ENCODE peak calls at places on chromosomes 3 and 15, in seven cellular contexts. M is mesenchymal stem cell, L is mesendoderm, U is H9, K is trophoblast cell, F is IMR-90, G is H1. Y is an unnamed sample.

GRCh38 chr3:106457278-106458210 is 588.7 kb upstream of the CBLB start:
- DNase-seq in M (peak), L (peak), U (no peak), K (no peak), F (peak), G (no peak), Y (no peak)

GRCh38 chr3:54243262-54243931 is 121.0 kb downstream of the CACNA2D3 start:
- DNase-seq in M (no peak), L (no peak), U (no peak), K (peak), F (no peak), G (no peak), Y (no peak)

GRCh38 chr3:18302517-18302916 is 122.6 kb downstream of the SATB1 start:
- DNase-seq in M (peak), L (no peak), U (no peak), K (peak), F (peak), G (no peak), Y (no peak)

GRCh38 chr3:74501001-74501400 is 113.5 kb downstream of the CNTN3 start:
- DNase-seq in M (no peak), L (no peak), U (no peak), K (no peak), F (no peak), G (no peak), Y (no peak)

GRCh38 chr15:92586383-92586910 is 69.1 kb downstream of the FAM174B start:
- DNase-seq in M (no peak), L (no peak), U (no peak), K (no peak), F (no peak), G (no peak), Y (no peak)

GRCh38 chr3:131714585-131715220 is 211.9 kb upstream of the MRPL3 start:
- DNase-seq in M (no peak), L (no peak), U (no peak), K (no peak), F (no peak), G (no peak), Y (no peak)

GRCh38 chr15:70014860-70015490 is 82.7 kb downstream of the TLE3 start:
- DNase-seq in M (no peak), L (peak), U (peak), K (no peak), F (no peak), G (peak), Y (no peak)

GRCh38 chr3:47897954-47898353 is 95.0 kb downstream of the DHX30 start:
- DNase-seq in M (no peak), L (no peak), U (no peak), K (no peak), F (no peak), G (no peak), Y (no peak)

GRCh38 chr15:81865850-81866537 is 179.8 kb downstream of the MEX3B start:
- DNase-seq in M (no peak), L (no peak), U (no peak), K (peak), F (no peak), G (no peak), Y (no peak)

GRCh38 chr15:31364301-31365031 is 37.8 kb downstream of the KLF13 start:
- DNase-seq in M (no peak), L (peak), U (peak), K (peak), F (no peak), G (no peak), Y (no peak)

GRCh38 chr3:180320631-180321030 is 281.3 kb upstream of the TTC14 start:
- DNase-seq in M (no peak), L (no peak), U (no peak), K (no peak), F (no peak), G (no peak), Y (no peak)

GRCh38 chr3:116314476-116314875 is 130.8 kb downstream of the LSAMP start:
- DNase-seq in M (peak), L (no peak), U (no peak), K (no peak), F (no peak), G (no peak), Y (no peak)

GRCh38 chr15:68354268-68354667 is 76.7 kb downstream of the FEM1B start:
- DNase-seq in M (no peak), L (no peak), U (no peak), K (no peak), F (no peak), G (no peak), Y (no peak)

GRCh38 chr3:197030379-197031314 is 1.0 kb upstream of the MELTF start:
- DNase-seq in M (no peak), L (peak), U (peak), K (no peak), F (no peak), G (no peak), Y (no peak)

GRCh38 chr15:74826372-74826819 is at the start of gene CPLX3:
- DNase-seq in M (peak), L (no peak), U (peak), K (peak), F (no peak), G (no peak), Y (peak)

GRCh38 chr3:157447026-157447694 is 10.5 kb downstream of the PTX3 start:
- DNase-seq in M (peak), L (peak), U (no peak), K (peak), F (peak), G (no peak), Y (no peak)

GRCh38 chr3:60391292-60391691 is 860.0 kb downstream of the FHIT start:
- DNase-seq in M (no peak), L (no peak), U (no peak), K (no peak), F (peak), G (no peak), Y (no peak)

GRCh38 chr15:74793135-74794028 is 11.5 kb downstream of the CSK start:
- DNase-seq in M (peak), L (no peak), U (no peak), K (no peak), F (no peak), G (no peak), Y (no peak)

GRCh38 chr15:64897345-64897985 is 14.2 kb upstream of the ANKDD1A start:
- DNase-seq in M (peak), L (no peak), U (no peak), K (peak), F (peak), G (no peak), Y (no peak)

DNA sequence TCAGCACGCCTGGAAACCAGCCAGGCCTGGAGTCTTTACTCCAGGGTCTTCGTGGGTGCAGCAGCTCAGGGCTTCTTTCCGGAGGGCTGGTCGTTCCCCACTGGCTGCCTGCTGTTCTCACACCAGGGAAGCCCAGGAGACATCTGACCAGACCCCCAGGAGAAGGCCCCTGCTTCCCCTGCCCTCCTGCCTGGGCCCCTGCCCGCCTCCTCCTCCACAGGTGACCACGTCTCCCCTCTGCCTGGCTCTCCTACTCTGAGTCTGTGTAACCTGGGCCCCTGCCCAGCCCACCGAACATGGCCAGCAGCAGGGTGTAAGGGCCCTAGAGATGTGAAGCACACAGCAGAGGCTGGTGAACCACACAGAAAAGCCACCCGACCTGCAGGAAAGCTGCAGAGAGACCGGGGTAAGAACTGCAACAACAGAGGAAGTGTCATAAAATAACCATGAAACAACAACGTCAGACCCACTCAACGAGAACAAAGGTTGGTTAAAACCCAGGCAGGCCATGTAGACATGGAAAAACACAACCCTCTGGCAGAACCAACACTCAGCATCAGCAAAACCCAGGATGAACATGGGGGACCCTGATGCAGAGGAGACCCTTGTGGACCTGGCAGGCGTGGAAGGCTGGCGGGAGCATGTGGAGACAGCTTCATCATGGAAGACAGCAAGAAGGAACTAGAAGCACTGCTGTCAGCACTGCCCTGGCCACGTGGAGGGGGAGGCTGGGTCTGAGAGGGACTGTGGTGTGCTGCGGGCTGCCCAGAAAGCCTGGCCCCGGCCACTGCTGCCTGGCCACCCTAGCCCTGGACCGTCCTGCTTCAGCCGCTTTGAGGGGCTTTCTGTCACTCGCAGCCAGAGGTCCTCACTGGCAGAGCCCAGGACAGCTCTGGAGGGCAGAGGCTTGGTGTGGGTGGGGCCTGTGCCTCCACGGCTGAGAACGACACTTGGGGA is 20.4 kb downstream of the UROC1 start:
- DNase-seq in M (no peak), L (no peak), U (no peak), K (no peak), F (no peak), G (no peak), Y (no peak)
- H2AK5ac ChIP-seq in M (no peak), L (no peak), U (no peak), K (no peak), F (no peak), G (no peak), Y (no peak)

GRCh38 chr3:3081659-3082546 is 28.3 kb downstream of the IL5RA start:
- DNase-seq in M (no peak), L (no peak), U (no peak), K (no peak), F (no peak), G (no peak), Y (no peak)
- H2AK5ac ChIP-seq in M (no peak), L (no peak), U (no peak), K (no peak), F (no peak), G (no peak), Y (no peak)

DNA sequence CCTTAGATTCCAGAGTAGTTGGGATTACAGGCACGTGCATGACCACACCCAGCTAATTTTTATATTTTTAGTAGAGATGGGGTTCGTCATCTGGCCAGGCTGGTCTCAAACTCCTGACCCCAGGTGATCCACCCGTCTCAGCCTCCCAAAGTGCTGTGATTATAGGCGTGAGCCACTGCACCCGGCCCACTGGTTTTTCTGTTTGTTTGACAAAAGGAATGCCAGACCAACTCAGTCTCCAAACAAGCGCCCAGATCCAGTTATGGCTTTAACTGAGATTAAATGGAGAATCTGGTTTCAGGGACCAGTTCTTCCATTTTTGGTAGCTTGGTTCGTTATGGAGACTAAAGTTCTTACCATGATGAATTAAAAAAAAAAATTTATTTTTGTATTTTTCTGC is 50.8 kb downstream of the CRTC3 start:
- DNase-seq in M (no peak), L (no peak), U (no peak), K (no peak), F (no peak), G (no peak), Y (no peak)
- H2AK5ac ChIP-seq in M (no peak), L (no peak), U (no peak), K (no peak), F (no peak), G (no peak), Y (no peak)

GRCh38 chr3:172021165-172021564 is 18.2 kb upstream of the FNDC3B start:
- DNase-seq in M (no peak), L (no peak), U (no peak), K (no peak), F (no peak), G (no peak), Y (no peak)

GRCh38 chr3:172014145-172014544 is 25.2 kb upstream of the FNDC3B start:
- DNase-seq in M (no peak), L (no peak), U (no peak), K (no peak), F (no peak), G (no peak), Y (no peak)

GRCh38 chr3:172020763-172021162 is 18.6 kb upstream of the FNDC3B start:
- DNase-seq in M (no peak), L (no peak), U (no peak), K (no peak), F (no peak), G (no peak), Y (no peak)

GRCh38 chr3:172021859-172022258 is 17.5 kb upstream of the FNDC3B start:
- DNase-seq in M (no peak), L (no peak), U (no peak), K (no peak), F (no peak), G (no peak), Y (no peak)

DNA sequence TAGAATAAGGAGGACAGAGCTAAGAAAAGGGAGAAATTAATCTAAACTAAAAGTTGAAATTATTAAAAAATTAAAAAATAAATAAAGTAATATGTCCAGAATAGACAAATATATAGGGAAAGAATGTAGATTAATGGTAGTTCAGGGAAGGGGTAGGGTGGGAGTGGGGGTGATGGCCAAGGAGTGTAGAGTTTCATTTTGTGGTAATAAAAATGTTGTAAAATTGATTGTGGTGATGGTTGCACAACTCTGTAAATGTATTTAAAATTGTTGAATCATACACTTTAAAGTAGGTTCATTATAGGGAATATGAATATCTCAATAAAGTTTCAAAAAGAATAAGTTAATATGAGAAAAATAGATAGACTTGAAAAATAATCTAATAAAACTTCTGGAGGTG is 21.0 kb upstream of the FNDC3B start:
- DNase-seq in M (no peak), L (no peak), U (no peak), K (no peak), F (no peak), G (no peak), Y (no peak)
- H2AK5ac ChIP-seq in M (no peak), L (no peak), U (no peak), K (no peak), F (no peak), G (no peak), Y (no peak)

DNA sequence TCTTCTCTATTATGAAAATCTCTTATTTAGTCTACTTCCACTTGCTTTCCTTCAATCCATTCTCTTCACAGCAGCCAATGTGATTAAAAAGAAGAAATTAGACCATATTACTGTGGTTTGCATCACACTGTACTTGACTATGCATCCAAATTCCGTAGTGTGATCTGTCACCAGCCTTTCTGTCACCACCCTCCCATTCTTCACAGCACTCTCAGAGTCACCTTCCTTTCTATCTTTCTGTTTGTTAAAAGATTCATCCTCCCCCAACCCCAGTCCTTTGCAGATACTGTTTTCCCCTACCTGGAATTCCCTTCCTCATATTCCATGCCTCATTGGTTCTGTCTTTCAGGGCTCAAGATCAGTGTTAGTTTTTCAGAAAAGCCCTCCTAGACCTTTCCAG is 55.0 kb upstream of the ABHD10 start:
- DNase-seq in M (no peak), L (peak), U (no peak), K (no peak), F (no peak), G (no peak), Y (no peak)
- H2AK5ac ChIP-seq in M (no peak), L (no peak), U (no peak), K (no peak), F (no peak), G (no peak), Y (no peak)

GRCh38 chr3:172703966-172704365 is 6.9 kb downstream of the NCEH1 start:
- DNase-seq in M (no peak), L (no peak), U (no peak), K (no peak), F (no peak), G (no peak), Y (no peak)
- H2AK5ac ChIP-seq in M (no peak), L (no peak), U (no peak), K (no peak), F (no peak), G (no peak), Y (no peak)

DNA sequence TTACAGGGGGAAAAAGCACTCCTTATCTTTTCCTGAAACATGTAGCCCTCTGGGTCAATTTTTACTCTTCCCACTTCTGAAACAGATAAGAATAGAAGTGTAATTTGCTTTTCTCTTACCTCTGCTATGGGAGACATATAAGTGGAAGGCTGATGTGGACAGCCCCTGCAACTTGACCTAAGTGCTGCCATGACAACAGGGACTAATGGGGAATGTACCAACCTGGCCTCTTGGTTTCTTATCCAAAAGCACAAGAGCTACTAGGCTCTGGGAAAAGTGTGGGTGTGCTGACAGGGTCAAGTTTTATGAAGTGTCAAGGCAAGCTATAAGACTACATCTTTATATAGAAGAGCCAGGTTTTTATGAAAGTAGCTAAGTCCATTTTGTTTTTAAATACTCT is 1246.5 kb downstream of the OTOL1 start:
- DNase-seq in M (no peak), L (no peak), U (no peak), K (no peak), F (peak), G (no peak), Y (no peak)
- H2AK5ac ChIP-seq in M (no peak), L (no peak), U (no peak), K (no peak), F (no peak), G (no peak), Y (no peak)